ENCODE peak calls at places on chromosomes 2 and 18, in nine cellular contexts. U is EL; T is stimulated activated naive CD4-positive, alpha-beta T cell treated with Interleukin-2 at 50 U/mL for 16 hours; D is COR-L47; E is Caki2; Q is HTR-8/SVneo; L is Calu3; H is LoVo; Z is HEK293T. F is an unnamed sample.

GRCh38 chr2:219512524-219513216 is 1.6 kb upstream of the ASIC4 start:
- DNase-seq in U (no peak), D (no peak), T (no peak), E (no peak), Q (no peak), Z (no peak), H (no peak), L (no peak), F (no peak)

GRCh38 chr2:82636411-82637020 is 1822.6 kb downstream of the SUCLG1 start:
- DNase-seq in Q (no peak), D (no peak), T (no peak), U (peak), H (no peak), Z (no peak), L (no peak), E (no peak), F (no peak)

GRCh38 chr2:237084444-237084843 is 1.2 kb upstream of the COPS8 start:
- DNase-seq in L (no peak), U (no peak), Q (no peak), D (no peak), E (no peak), T (no peak), H (no peak), Z (no peak), F (no peak)

GRCh38 chr2:222320441-222321395 is 21.9 kb upstream of the PAX3 start:
- DNase-seq in Q (no peak), D (peak), L (no peak), Z (no peak), U (peak), H (no peak), E (no peak), T (no peak), F (peak)

GRCh38 chr2:157246212-157247067 is 11.1 kb upstream of the GALNT5 start:
- DNase-seq in Q (peak), L (peak), T (peak), D (no peak), Z (no peak), U (peak), H (peak), E (peak), F (no peak)

GRCh38 chr18:48321121-48321520 is 88.1 kb downstream of the ZBTB7C start:
- DNase-seq in U (no peak), Q (no peak), H (no peak), D (no peak), T (no peak), L (no peak), Z (no peak), E (no peak), F (peak)

GRCh38 chr18:79950440-79951341 is 762 bp downstream of the SLC66A2 start:
- DNase-seq in Z (peak), D (no peak), L (peak), Q (no peak), H (peak), U (peak), T (no peak), E (no peak), F (peak)

GRCh38 chr18:21760321-21760720 is 19.7 kb downstream of the MIB1 start:
- DNase-seq in Z (no peak), L (no peak), T (no peak), H (no peak), E (no peak), Q (no peak), U (peak), D (no peak), F (no peak)

GRCh38 chr2:76073992-76074604 is 363.4 kb upstream of the GCFC2 start:
- DNase-seq in D (no peak), L (no peak), U (no peak), E (no peak), T (no peak), Q (no peak), Z (no peak), H (no peak), F (no peak)

GRCh38 chr2:148238561-148238960 is 217.7 kb downstream of the MBD5 start:
- DNase-seq in U (no peak), Z (no peak), H (no peak), E (no peak), D (no peak), T (no peak), L (no peak), Q (no peak), F (no peak)